ENCODE peak calls at places on chromosomes 11 and 22, in eight cellular contexts. Q, R, J, W, H, Y, C and A are unnamed samples.

GRCh38 chr11:12474871-12475270 is 97.5 kb downstream of the PARVA start:
- DNase-seq in Q (no peak), R (no peak), J (no peak), W (no peak), H (no peak), Y (no peak), C (no peak), A (no peak)

GRCh38 chr22:17199131-17199731 is 20.0 kb downstream of the ADA2 start:
- DNase-seq in Q (no peak), R (peak), J (peak), W (peak), H (peak), Y (peak), C (no peak), A (peak)

GRCh38 chr11:72144807-72145565 is 9.5 kb downstream of the FOLR3 start:
- DNase-seq in Q (peak), R (no peak), J (no peak), W (no peak), H (peak), Y (peak), C (no peak), A (no peak)

GRCh38 chr11:59822989-59823566 is 12.5 kb upstream of the MRPL16 start:
- DNase-seq in Q (no peak), R (peak), J (peak), W (peak), H (peak), Y (peak), C (no peak), A (no peak)

GRCh38 chr11:82873919-82874333 is 26.3 kb downstream of the PRCP start:
- DNase-seq in Q (no peak), R (no peak), J (no peak), W (no peak), H (no peak), Y (no peak), C (no peak), A (no peak)

GRCh38 chr11:44945639-44946038 is 5.0 kb downstream of the TP53I11 start:
- DNase-seq in Q (no peak), R (no peak), J (no peak), W (no peak), H (no peak), Y (no peak), C (no peak), A (no peak)

GRCh38 chr22:21807545-21807944 is 59.9 kb downstream of the MAPK1 start:
- DNase-seq in Q (no peak), R (no peak), J (no peak), W (no peak), H (peak), Y (no peak), C (no peak), A (no peak)

GRCh38 chr11:121643530-121644512 is 191.1 kb upstream of the SORL1-AS1 start:
- DNase-seq in Q (no peak), R (no peak), J (no peak), W (peak), H (no peak), Y (no peak), C (no peak), A (no peak)

GRCh38 chr22:42561856-42562255 is 8.1 kb downstream of the SERHL2 start:
- DNase-seq in Q (no peak), R (no peak), J (no peak), W (no peak), H (no peak), Y (no peak), C (no peak), A (no peak)

GRCh38 chr11:110429614-110430266 is at the start of gene FDX1:
- DNase-seq in Q (no peak), R (peak), J (peak), W (peak), H (peak), Y (peak), C (peak), A (peak)

GRCh38 chr11:35088226-35088625 is 50.7 kb upstream of the CD44 start:
- DNase-seq in Q (no peak), R (no peak), J (no peak), W (no peak), H (no peak), Y (no peak), C (no peak), A (no peak)

GRCh38 chr11:79436911-79437273 is 3.9 kb downstream of the TENM4 start:
- DNase-seq in Q (no peak), R (no peak), J (no peak), W (peak), H (no peak), Y (no peak), C (no peak), A (no peak)

GRCh38 chr11:135022430-135022829 is 610.4 kb upstream of the B3GAT1 start:
- DNase-seq in Q (no peak), R (no peak), J (no peak), W (no peak), H (no peak), Y (no peak), C (no peak), A (no peak)

GRCh38 chr11:101127348-101127698 is 2.3 kb downstream of the PGR start:
- DNase-seq in Q (no peak), R (peak), J (no peak), W (peak), H (no peak), Y (no peak), C (no peak), A (no peak)

GRCh38 chr11:8586805-8587204 is 7.2 kb downstream of the STK33 start:
- DNase-seq in Q (no peak), R (no peak), J (no peak), W (no peak), H (no peak), Y (no peak), C (no peak), A (no peak)

GRCh38 chr11:45007011-45007410 is 56.3 kb upstream of the TP53I11 start:
- DNase-seq in Q (no peak), R (no peak), J (no peak), W (no peak), H (no peak), Y (no peak), C (no peak), A (no peak)

GRCh38 chr11:76885390-76886097 is 24.8 kb downstream of the ACER3 start:
- DNase-seq in Q (no peak), R (no peak), J (no peak), W (no peak), H (peak), Y (peak), C (no peak), A (no peak)

GRCh38 chr11:122717264-122717867 is 61.8 kb downstream of the UBASH3B start:
- DNase-seq in Q (no peak), R (no peak), J (peak), W (no peak), H (no peak), Y (no peak), C (peak), A (no peak)

GRCh38 chr22:41508770-41509170 is 35.5 kb downstream of the POLR3H start:
- DNase-seq in Q (no peak), R (no peak), J (no peak), W (no peak), H (no peak), Y (no peak), C (no peak), A (no peak)

GRCh38 chr11:2272946-2273280 is 2.5 kb upstream of the ASCL2 start:
- DNase-seq in Q (no peak), R (no peak), J (no peak), W (no peak), H (no peak), Y (no peak), C (no peak), A (no peak)

GRCh38 chr11:65536412-65537295 is 11.8 kb downstream of the SCYL1 start:
- DNase-seq in Q (no peak), R (no peak), J (no peak), W (no peak), H (no peak), Y (no peak), C (no peak), A (peak)

GRCh38 chr11:1351278-1351937 is 38.3 kb upstream of the BRSK2 start:
- DNase-seq in Q (no peak), R (no peak), J (no peak), W (peak), H (no peak), Y (no peak), C (no peak), A (no peak)

GRCh38 chr11:8584096-8584495 is 9.9 kb downstream of the STK33 start:
- DNase-seq in Q (no peak), R (peak), J (no peak), W (no peak), H (peak), Y (no peak), C (no peak), A (no peak)

GRCh38 chr11:27414644-27415043 is 51.6 kb upstream of the CCDC34 start:
- DNase-seq in Q (no peak), R (no peak), J (no peak), W (no peak), H (no peak), Y (no peak), C (no peak), A (no peak)

GRCh38 chr11:33237039-33237597 is 20.1 kb upstream of the HIPK3 start:
- DNase-seq in Q (no peak), R (no peak), J (no peak), W (no peak), H (no peak), Y (no peak), C (no peak), A (no peak)

GRCh38 chr11:120834686-120835225 is 189.1 kb upstream of the TBCEL start:
- DNase-seq in Q (no peak), R (no peak), J (no peak), W (no peak), H (no peak), Y (no peak), C (no peak), A (no peak)

GRCh38 chr22:45968751-45969413 is 8.1 kb downstream of the WNT7B start:
- DNase-seq in Q (no peak), R (no peak), J (no peak), W (no peak), H (peak), Y (peak), C (no peak), A (no peak)

GRCh38 chr11:96301818-96302217 is 41.2 kb downstream of the MAML2 start:
- DNase-seq in Q (no peak), R (no peak), J (no peak), W (no peak), H (no peak), Y (no peak), C (no peak), A (no peak)

GRCh38 chr11:66609951-66610617 is 6.3 kb upstream of the RBM14 start:
- DNase-seq in Q (no peak), R (no peak), J (no peak), W (no peak), H (no peak), Y (no peak), C (no peak), A (peak)

GRCh38 chr22:48942698-48943566 is 884.7 kb downstream of the BRD1 start:
- DNase-seq in Q (no peak), R (no peak), J (peak), W (no peak), H (no peak), Y (no peak), C (peak), A (no peak)

GRCh38 chr22:48944756-48945620 is 882.7 kb downstream of the BRD1 start:
- DNase-seq in Q (no peak), R (no peak), J (peak), W (no peak), H (no peak), Y (no peak), C (peak), A (no peak)

GRCh38 chr22:48941903-48942625 is 885.6 kb downstream of the BRD1 start:
- DNase-seq in Q (no peak), R (no peak), J (peak), W (no peak), H (no peak), Y (no peak), C (peak), A (no peak)

GRCh38 chr22:48944433-48944755 is 883.3 kb downstream of the BRD1 start:
- DNase-seq in Q (no peak), R (no peak), J (no peak), W (no peak), H (no peak), Y (no peak), C (peak), A (no peak)

GRCh38 chr22:48943567-48944432 is 883.9 kb downstream of the BRD1 start:
- DNase-seq in Q (no peak), R (peak), J (peak), W (no peak), H (no peak), Y (no peak), C (peak), A (no peak)
- TF ChIP-seq CTCF in Q (no peak), R (peak), J (peak), W (no peak), H (no peak), Y (no peak), C (no peak), A (peak)

GRCh38 chr11:128905345-128906184 is 14.4 kb downstream of the KCNJ5 start:
- DNase-seq in Q (no peak), R (peak), J (peak), W (peak), H (peak), Y (peak), C (peak), A (peak)
- TF ChIP-seq CTCF in Q (peak), R (peak), J (peak), W (peak), H (peak), Y (peak), C (peak), A (peak)

DNA sequence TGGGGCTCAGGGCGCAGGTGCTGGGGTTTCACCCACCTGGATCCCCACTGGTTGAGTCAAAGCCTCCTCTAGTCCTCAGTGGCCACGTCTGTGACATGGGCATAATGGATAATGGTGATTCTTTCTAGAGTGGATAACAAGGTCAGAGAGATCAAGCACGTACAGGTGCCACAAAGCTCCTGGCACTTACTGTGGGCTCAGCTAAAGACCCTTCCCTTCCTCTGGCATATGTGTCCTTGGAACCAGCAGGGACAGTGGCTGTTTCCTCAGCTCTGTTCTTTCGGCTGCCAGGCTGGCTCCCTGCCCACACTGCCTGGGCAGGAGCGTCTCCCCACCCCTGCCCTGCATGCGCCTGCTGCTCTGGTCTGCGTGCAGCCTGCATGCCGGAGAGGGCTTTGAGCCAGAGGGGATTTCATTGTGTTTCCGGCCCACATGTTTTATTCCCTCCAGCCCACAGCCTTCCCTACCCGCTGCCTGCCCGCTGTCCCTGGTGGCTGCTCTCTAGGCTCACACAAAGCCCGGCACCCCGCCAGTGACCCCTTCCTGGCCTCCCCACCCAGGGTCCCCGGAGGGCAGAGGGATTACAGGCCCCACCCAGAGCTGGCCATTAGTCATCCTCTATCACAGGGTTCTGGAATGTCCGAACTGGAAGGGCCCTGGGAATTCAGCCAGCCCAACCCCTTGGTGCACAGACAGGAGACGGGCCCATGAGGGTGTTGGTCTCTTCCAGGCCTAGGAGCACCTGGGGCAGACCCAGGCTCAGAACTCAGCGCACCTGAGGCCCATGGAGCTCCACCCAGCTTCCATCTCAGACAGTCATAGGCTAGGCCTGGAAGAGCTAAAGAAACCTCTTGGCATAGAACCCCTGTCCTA is 55.3 kb upstream of the GCAT start:
- DNase-seq in Q (peak), R (peak), J (peak), W (no peak), H (peak), Y (peak), C (no peak), A (no peak)
- TF ChIP-seq CTCF in Q (peak), R (peak), J (peak), W (no peak), H (peak), Y (no peak), C (no peak), A (no peak)

GRCh38 chr11:69540118-69541000 is 58.9 kb downstream of the LINC01488 start:
- DNase-seq in Q (no peak), R (no peak), J (no peak), W (peak), H (no peak), Y (no peak), C (no peak), A (no peak)
- TF ChIP-seq CTCF in Q (no peak), R (no peak), J (no peak), W (no peak), H (no peak), Y (no peak), C (no peak), A (no peak)

DNA sequence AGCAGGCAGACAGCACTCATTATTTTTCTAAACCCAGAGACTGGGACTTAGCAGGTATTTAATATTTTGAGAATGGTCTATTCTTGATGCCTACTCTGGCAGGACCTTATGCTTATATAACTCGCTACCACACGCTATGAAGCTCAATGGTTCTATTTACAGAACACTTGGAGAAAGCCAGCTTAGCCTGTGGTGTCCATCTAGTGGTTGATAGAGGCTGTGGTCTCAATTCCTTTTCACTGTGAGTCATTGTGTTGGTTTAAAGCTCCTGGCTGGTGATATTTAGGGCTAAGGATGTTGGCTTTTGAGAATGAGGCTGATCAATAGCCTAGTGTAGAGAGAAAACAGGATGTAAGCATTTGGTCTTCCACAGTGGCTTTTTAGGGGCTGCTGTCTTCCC is 206.4 kb downstream of the DBX1 start:
- DNase-seq in Q (no peak), R (peak), J (no peak), W (peak), H (peak), Y (peak), C (no peak), A (no peak)
- TF ChIP-seq CTCF in Q (peak), R (peak), J (peak), W (peak), H (peak), Y (peak), C (no peak), A (no peak)

DNA sequence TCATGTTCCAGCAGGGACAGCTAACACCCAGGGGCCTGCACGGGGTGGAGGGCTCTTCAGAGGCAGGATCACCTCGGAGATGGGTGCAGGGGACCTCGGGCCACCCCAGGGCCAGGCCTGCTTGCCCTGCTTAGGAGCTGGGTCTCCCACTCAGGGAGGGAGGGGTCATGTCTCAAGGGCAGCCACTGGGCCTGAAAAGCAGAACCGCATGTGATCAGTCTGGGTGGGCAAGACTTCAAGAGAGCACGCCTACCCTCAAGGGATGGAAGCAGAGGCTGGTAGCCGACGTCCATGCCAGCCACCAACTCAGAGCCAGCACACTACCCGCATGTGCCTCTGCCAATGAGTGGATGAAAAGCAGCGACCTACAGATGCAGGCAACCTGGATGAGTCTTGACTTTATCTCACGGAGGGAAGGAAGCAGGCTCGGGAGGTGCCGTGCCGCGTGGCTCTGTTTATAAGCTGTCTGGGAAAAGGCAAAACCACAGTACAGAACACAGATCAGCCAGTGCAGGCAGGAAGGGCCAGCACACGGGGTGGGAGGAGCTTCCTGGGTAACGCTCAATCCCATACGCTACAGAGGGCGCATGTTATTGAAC is 16.0 kb downstream of the TBX1 start:
- DNase-seq in Q (no peak), R (no peak), J (no peak), W (no peak), H (no peak), Y (no peak), C (no peak), A (no peak)
- TF ChIP-seq CTCF in Q (no peak), R (no peak), J (no peak), W (no peak), H (no peak), Y (no peak), C (no peak), A (no peak)

DNA sequence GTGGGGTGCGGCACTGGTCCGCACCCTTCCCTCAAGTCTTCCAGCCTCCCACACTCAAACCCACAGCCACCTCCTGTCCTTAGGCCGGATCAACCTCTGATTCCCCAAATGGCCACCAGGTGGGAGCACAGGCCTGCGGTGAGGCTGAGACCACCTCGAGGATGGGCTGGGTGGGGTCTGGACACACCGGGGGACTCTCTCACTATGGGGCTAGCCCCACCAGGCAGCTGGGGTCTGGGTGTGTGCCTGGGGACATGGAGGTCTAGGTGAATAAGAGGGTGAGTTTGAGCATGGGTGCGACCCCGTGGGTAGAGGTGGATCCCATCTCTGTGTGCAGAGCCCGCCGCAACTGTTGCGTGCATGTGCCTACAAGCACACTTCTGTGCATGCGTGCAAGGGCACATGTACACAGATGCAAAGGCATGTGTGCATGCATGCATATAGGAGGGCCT is 32.6 kb downstream of the MYO18B start:
- DNase-seq in Q (no peak), R (no peak), J (no peak), W (peak), H (no peak), Y (no peak), C (no peak), A (peak)
- TF ChIP-seq CTCF in Q (peak), R (peak), J (peak), W (peak), H (peak), Y (peak), C (no peak), A (peak)

GRCh38 chr22:29259253-29259899 is 8.4 kb downstream of the RHBDD3 start:
- DNase-seq in Q (no peak), R (no peak), J (no peak), W (peak), H (peak), Y (no peak), C (no peak), A (no peak)
- TF ChIP-seq CTCF in Q (no peak), R (no peak), J (no peak), W (peak), H (peak), Y (peak), C (no peak), A (no peak)